ENCODE peak calls at places on chromosomes 4 and X, in eight cellular contexts. Y is cardiac muscle cell, W is skeletal muscle cell, G is neural progenitor cell, H is fibroblast of mammary gland, D is fibroblast of pulmonary artery, E is uterus, C is dorsolateral prefrontal cortex. X is an unnamed sample.

GRCh38 chr4:84582302-84582987 is 482 bp upstream of the CDS1 start:
- DNase-seq in G (peak), E (peak), D (peak), C (peak), H (peak), W (no peak), Y (peak), X (peak)

GRCh38 chrX:68438575-68438974 is 5.3 kb upstream of the OPHN1 start:
- DNase-seq in Y (no peak), W (no peak), E (no peak), G (no peak), C (no peak), H (no peak), D (no peak), X (no peak)

GRCh38 chrX:19893722-19894121 is 6.3 kb upstream of the SH3KBP1 start:
- DNase-seq in Y (peak), C (no peak), E (no peak), D (peak), W (peak), H (peak), G (no peak), X (no peak)

GRCh38 chrX:153582896-153583295 is 16.0 kb downstream of the CCNQ start:
- DNase-seq in D (peak), G (peak), W (no peak), E (no peak), C (no peak), H (no peak), Y (peak), X (peak)

GRCh38 chrX:115650916-115651315 is 89.9 kb downstream of the PLS3 start:
- DNase-seq in W (no peak), D (peak), E (peak), Y (peak), C (peak), G (peak), H (peak), X (peak)

GRCh38 chrX:136258951-136259350 is 7.8 kb upstream of the MAP7D3 start:
- DNase-seq in Y (no peak), D (no peak), E (no peak), C (no peak), H (no peak), W (no peak), G (no peak), X (no peak)

GRCh38 chr4:15343000-15343399 is 84.8 kb upstream of the C1QTNF7 start:
- DNase-seq in E (no peak), Y (no peak), H (no peak), C (no peak), W (no peak), D (no peak), G (no peak), X (no peak)

GRCh38 chr4:109294006-109294405 is 8.5 kb downstream of the COL25A1 start:
- DNase-seq in W (no peak), E (no peak), Y (peak), D (peak), G (peak), C (no peak), H (peak), X (peak)

GRCh38 chrX:56232221-56233082 is at the start of gene KLF8:
- DNase-seq in E (peak), C (peak), Y (peak), H (peak), W (no peak), G (peak), D (no peak), X (no peak)

GRCh38 chr4:76950052-76950845 is 697 bp downstream of the SEPTIN11 start:
- DNase-seq in W (no peak), Y (peak), D (peak), G (peak), H (peak), C (peak), E (peak), X (peak)

GRCh38 chr4:149999485-150000074 is 78.7 kb upstream of the DCLK2 start:
- DNase-seq in H (peak), E (peak), G (peak), D (peak), Y (peak), C (peak), W (peak), X (peak)

GRCh38 chr4:157217708-157218107 is 2.8 kb upstream of the GRIA2 start:
- DNase-seq in H (peak), C (no peak), E (no peak), D (peak), Y (peak), G (peak), W (no peak), X (peak)

GRCh38 chrX:119672252-119672825 is 20.6 kb downstream of the SEPTIN6 start:
- DNase-seq in G (no peak), D (peak), E (no peak), W (no peak), C (no peak), Y (no peak), H (peak), X (no peak)

GRCh38 chr4:134650461-134650860 is 448.9 kb upstream of the PABPC4L start:
- DNase-seq in C (no peak), G (no peak), D (no peak), E (no peak), W (no peak), Y (no peak), H (no peak), X (no peak)

GRCh38 chrX:14832591-14832990 is 40.3 kb downstream of the FANCB start:
- DNase-seq in C (no peak), W (no peak), Y (no peak), E (no peak), D (peak), G (no peak), H (peak), X (no peak)

GRCh38 chrX:77174680-77175336 is 272.4 kb upstream of the FGF16 start:
- DNase-seq in E (no peak), C (no peak), D (peak), H (no peak), Y (no peak), G (no peak), W (no peak), X (no peak)

GRCh38 chr4:165720411-165721082 is 152.5 kb upstream of the TLL1 start:
- DNase-seq in W (no peak), G (no peak), C (no peak), H (no peak), E (no peak), Y (peak), D (no peak), X (no peak)

GRCh38 chr4:115113382-115114106 is at the start of gene NDST4:
- DNase-seq in G (peak), C (no peak), E (no peak), H (peak), W (peak), Y (peak), D (peak), X (no peak)

GRCh38 chrX:85375333-85375738 is 4.1 kb downstream of the POF1B start:
- DNase-seq in D (no peak), E (no peak), W (no peak), H (no peak), G (no peak), C (no peak), Y (no peak), X (no peak)

GRCh38 chr4:4880492-4880891 is 21.0 kb downstream of the MSX1 start:
- DNase-seq in W (no peak), H (no peak), C (no peak), D (no peak), Y (no peak), E (no peak), G (no peak), X (no peak)

GRCh38 chr4:87405421-87405820 is 14.4 kb upstream of the HSD17B11 start:
- DNase-seq in E (no peak), C (no peak), G (no peak), W (no peak), H (no peak), Y (no peak), D (no peak), X (no peak)

GRCh38 chrX:39396358-39396995 is 595.2 kb downstream of the MID1IP1 start:
- DNase-seq in Y (no peak), H (no peak), G (peak), D (no peak), C (no peak), W (no peak), E (no peak), X (no peak)

GRCh38 chrX:38561951-38562719 is 793 bp downstream of the TSPAN7 start:
- DNase-seq in E (peak), Y (no peak), G (peak), C (peak), W (no peak), D (no peak), H (no peak), X (peak)

GRCh38 chr4:84100071-84100470 is 399.0 kb downstream of the NKX6-1 start:
- DNase-seq in Y (no peak), D (no peak), C (no peak), G (no peak), E (no peak), H (no peak), W (no peak), X (no peak)

GRCh38 chr4:48904101-48904500 is 2.5 kb downstream of the OCIAD2 start:
- DNase-seq in H (no peak), Y (no peak), G (no peak), D (no peak), C (no peak), W (no peak), E (no peak), X (peak)

GRCh38 chrX:9940397-9940796 is 26.8 kb upstream of the CLDN34 start:
- DNase-seq in Y (peak), H (peak), G (no peak), W (peak), E (no peak), C (peak), D (peak), X (no peak)

GRCh38 chr4:102663073-102663472 is 97.7 kb downstream of the MANBA start:
- DNase-seq in D (peak), E (no peak), H (peak), G (no peak), Y (peak), C (no peak), W (peak), X (no peak)

GRCh38 chr4:60605651-60606354 is 594.3 kb upstream of the ADGRL3 start:
- DNase-seq in Y (no peak), H (peak), D (peak), G (peak), E (no peak), C (no peak), W (peak), X (no peak)

GRCh38 chr4:142850478-142850877 is 4.4 kb upstream of the INPP4B start:
- DNase-seq in D (peak), H (no peak), W (no peak), C (no peak), E (no peak), G (peak), Y (peak), X (no peak)

GRCh38 chr4:88963817-88964216 is 93.2 kb downstream of the FAM13A start:
- DNase-seq in W (no peak), G (no peak), E (no peak), D (peak), H (peak), C (no peak), Y (peak), X (no peak)

GRCh38 chr4:102064747-102065442 is 274.4 kb downstream of the BANK1 start:
- DNase-seq in W (no peak), D (no peak), G (no peak), H (no peak), C (no peak), E (no peak), Y (no peak), X (no peak)

GRCh38 chrX:71282514-71283408 is 674 bp upstream of the NONO start:
- DNase-seq in G (peak), Y (no peak), W (no peak), H (peak), D (peak), E (no peak), C (no peak), X (no peak)

GRCh38 chr4:85700362-85700761 is 225.4 kb downstream of the ARHGAP24 start:
- DNase-seq in Y (no peak), E (no peak), D (no peak), H (no peak), C (no peak), G (no peak), W (no peak), X (no peak)

GRCh38 chr4:10117424-10118354 is 1.1 kb upstream of the WDR1 start:
- DNase-seq in C (no peak), D (peak), W (no peak), H (peak), G (peak), E (peak), Y (peak), X (no peak)

GRCh38 chrX:45191820-45192409 is 8.8 kb downstream of the DIPK2B start:
- DNase-seq in Y (peak), C (peak), G (no peak), W (no peak), H (no peak), D (no peak), E (no peak), X (no peak)

GRCh38 chr4:105102026-105102425 is 44.6 kb upstream of the TET2 start:
- DNase-seq in Y (peak), W (no peak), G (no peak), H (no peak), C (no peak), D (peak), E (no peak), X (no peak)

GRCh38 chrX:109858602-109859341 is 125.7 kb upstream of the ACSL4 start:
- DNase-seq in C (no peak), W (no peak), G (no peak), D (no peak), H (no peak), E (no peak), Y (no peak), X (no peak)

GRCh38 chrX:3159995-3160715 is 118.9 kb downstream of the ARSF start:
- DNase-seq in Y (no peak), W (no peak), H (no peak), D (no peak), G (no peak), C (no peak), E (no peak), X (no peak)

GRCh38 chrX:3161686-3162085 is 120.4 kb downstream of the ARSF start:
- DNase-seq in G (no peak), C (no peak), W (no peak), Y (peak), E (no peak), D (peak), H (peak), X (no peak)

GRCh38 chrX:3165808-3166207 is 124.5 kb downstream of the ARSF start:
- DNase-seq in C (no peak), Y (no peak), G (no peak), H (no peak), D (no peak), E (no peak), W (no peak), X (no peak)

DNA sequence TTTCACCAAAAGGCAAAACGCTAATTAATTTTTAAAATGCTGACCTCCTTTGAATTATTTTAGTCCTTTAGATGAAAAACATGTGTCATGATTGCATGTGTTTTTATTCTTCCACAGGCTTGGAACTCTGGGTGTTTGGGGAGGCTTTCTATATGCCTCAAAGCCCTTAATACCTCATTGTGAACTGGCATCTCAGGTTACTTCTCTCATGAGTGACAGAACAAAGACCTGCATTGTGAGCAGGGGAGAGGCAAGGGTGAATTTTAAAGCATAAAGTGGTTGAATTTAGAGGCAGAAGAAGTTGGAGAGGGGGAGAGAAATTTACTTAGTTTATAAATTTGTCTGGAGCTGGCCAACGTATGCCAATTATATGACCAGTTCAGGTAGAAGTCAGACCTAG is 119.5 kb downstream of the ARSF start:
- DNase-seq in Y (no peak), D (no peak), E (no peak), W (no peak), G (peak), H (no peak), C (no peak), X (no peak)
- H3K4me3 ChIP-seq in Y (no peak), D (no peak), E (no peak), W (no peak), G (peak), H (no peak), C (no peak), X (no peak)

DNA sequence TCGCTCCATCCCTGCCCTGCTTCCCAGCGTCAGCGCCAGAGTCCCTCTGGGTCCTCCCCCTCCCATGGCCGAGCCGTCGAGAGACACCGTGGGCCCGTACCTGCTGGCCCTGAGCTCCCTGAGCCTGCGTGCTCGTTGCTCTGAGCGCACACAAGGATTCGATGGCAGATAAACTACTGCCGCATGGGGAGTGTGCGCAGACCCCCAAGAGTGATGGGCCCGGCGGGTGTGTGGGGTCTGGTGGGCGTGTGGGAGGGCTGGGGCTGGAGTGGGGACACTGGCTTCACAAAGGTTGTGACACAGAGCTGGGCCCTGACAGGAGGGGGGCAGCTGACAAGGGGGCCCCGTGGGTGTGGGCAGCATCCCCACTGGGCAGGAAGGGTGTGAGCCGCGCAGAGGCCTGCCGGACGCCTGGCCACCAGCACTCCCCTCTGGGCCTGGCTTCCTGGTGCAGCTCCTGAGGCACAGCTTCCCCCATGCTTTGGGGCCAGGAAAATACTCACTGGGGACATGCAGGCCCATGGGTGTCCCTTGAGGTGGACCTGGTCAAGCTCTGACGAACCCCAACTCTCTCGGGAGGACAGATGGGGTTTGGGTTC is 4.8 kb upstream of the RGS12 start:
- DNase-seq in C (no peak), Y (no peak), H (no peak), G (no peak), D (no peak), W (no peak), E (no peak), X (no peak)
- H3K4me3 ChIP-seq in C (no peak), Y (no peak), H (no peak), G (no peak), D (no peak), W (no peak), E (no peak), X (no peak)

GRCh38 chr4:75860606-75861005 is 41.6 kb downstream of the PPEF2 start:
- DNase-seq in D (no peak), W (no peak), G (no peak), C (no peak), Y (no peak), H (no peak), E (no peak), X (no peak)
- H3K4me3 ChIP-seq in D (no peak), W (no peak), G (no peak), C (no peak), Y (no peak), H (no peak), E (no peak), X (no peak)

GRCh38 chrX:444305-444704 is 57.6 kb upstream of the PPP2R3B start:
- DNase-seq in W (no peak), Y (no peak), G (no peak), D (no peak), E (no peak), H (no peak), C (no peak), X (no peak)

GRCh38 chrX:447052-447451 is 60.3 kb upstream of the PPP2R3B start:
- DNase-seq in E (no peak), H (no peak), G (no peak), W (no peak), Y (no peak), C (no peak), D (no peak), X (no peak)

GRCh38 chrX:443676-444210 is 57.0 kb upstream of the PPP2R3B start:
- DNase-seq in Y (no peak), H (no peak), E (no peak), D (no peak), G (no peak), C (no peak), W (no peak), X (no peak)

GRCh38 chrX:445727-446126 is 59.0 kb upstream of the PPP2R3B start:
- DNase-seq in D (no peak), Y (no peak), W (no peak), C (no peak), H (no peak), G (no peak), E (no peak), X (no peak)

DNA sequence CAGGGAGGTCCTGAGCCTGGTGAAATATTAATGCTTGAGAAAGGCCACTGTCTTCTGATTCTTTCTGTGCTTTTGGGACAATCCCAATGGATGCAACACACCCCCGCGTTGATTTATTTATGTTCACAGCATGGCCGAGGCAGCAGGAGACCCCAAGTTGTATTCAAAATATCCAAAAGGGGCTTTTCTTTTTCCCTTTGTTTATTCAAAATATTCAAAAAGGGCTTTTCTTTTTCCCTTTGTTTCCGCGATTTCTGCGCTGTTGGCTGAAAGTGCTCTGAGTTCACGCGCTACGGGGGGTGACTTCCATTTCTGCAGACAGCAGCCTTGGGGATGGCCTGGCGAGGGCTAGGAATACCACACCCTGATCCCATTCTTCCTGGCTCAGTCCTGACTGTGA is 59.5 kb upstream of the PPP2R3B start:
- DNase-seq in H (no peak), E (no peak), G (peak), D (no peak), Y (no peak), C (no peak), W (no peak), X (no peak)
- H3K4me3 ChIP-seq in H (no peak), E (no peak), G (peak), D (no peak), Y (no peak), C (no peak), W (no peak), X (no peak)

GRCh38 chrX:32597777-32598176 is 613.6 kb downstream of the DMD start:
- DNase-seq in W (no peak), G (no peak), Y (no peak), D (no peak), H (no peak), C (no peak), E (no peak), X (no peak)

GRCh38 chrX:32598707-32599106 is 612.6 kb downstream of the DMD start:
- DNase-seq in G (no peak), E (no peak), H (no peak), W (no peak), Y (no peak), D (no peak), C (no peak), X (no peak)

GRCh38 chrX:32599156-32599555 is 612.2 kb downstream of the DMD start:
- DNase-seq in Y (no peak), E (no peak), H (no peak), C (no peak), D (no peak), W (no peak), G (no peak), X (no peak)
- H3K4me3 ChIP-seq in Y (no peak), E (no peak), H (no peak), C (no peak), D (no peak), W (no peak), G (no peak), X (no peak)